ENCODE peak calls at places on chromosomes 16 and 17, in six cellular contexts. H is IMR-90; C is NCI-H524 treated with DMSO at 0.1 percent for 48 hours; U is iris pigment epithelial cell; V is stimulated activated CD8-positive, alpha-beta memory T cell treated with anti-CD3 and anti-CD28 coated beads, Interleukin-4, amount 100 ng/mL, for 24 hours; X is AG08395. Q is an unnamed sample.

GRCh38 chr16:79264237-79265104 is 336.1 kb downstream of the MAF start:
- DNase-seq in H (no peak), C (no peak), U (no peak), V (no peak), X (no peak), Q (no peak)

GRCh38 chr16:20901441-20902112 is 1.0 kb downstream of the LYRM1 start:
- DNase-seq in H (peak), C (no peak), U (peak), V (peak), X (peak), Q (no peak)

GRCh38 chr17:57143341-57143740 is 58.3 kb downstream of the AKAP1 start:
- DNase-seq in H (no peak), C (no peak), U (no peak), V (no peak), X (no peak), Q (no peak)

GRCh38 chr17:2564876-2565275 is 28.6 kb upstream of the PAFAH1B1 start:
- DNase-seq in H (no peak), C (no peak), U (peak), V (no peak), X (no peak), Q (peak)

GRCh38 chr16:88924834-88925539 is 52.0 kb downstream of the CBFA2T3 start:
- DNase-seq in H (peak), C (peak), U (peak), V (no peak), X (peak), Q (peak)

GRCh38 chr17:75516619-75517276 is 420 bp downstream of the TSEN54 start:
- DNase-seq in H (no peak), C (no peak), U (no peak), V (no peak), X (no peak), Q (no peak)

GRCh38 chr17:80663783-80664206 is 119.2 kb downstream of the RPTOR start:
- DNase-seq in H (peak), C (no peak), U (peak), V (no peak), X (peak), Q (no peak)

GRCh38 chr16:67773569-67774456 is 32.5 kb downstream of the RANBP10 start:
- DNase-seq in H (peak), C (no peak), U (no peak), V (no peak), X (no peak), Q (no peak)

GRCh38 chr17:9672691-9673090 is 27.4 kb downstream of the USP43 start:
- DNase-seq in H (no peak), C (no peak), U (no peak), V (no peak), X (no peak), Q (no peak)

GRCh38 chr17:81822312-81822637 is 10.8 kb downstream of the MCRIP1 start:
- DNase-seq in H (no peak), C (no peak), U (no peak), V (no peak), X (no peak), Q (no peak)

GRCh38 chr17:44900894-44901293 is 1.6 kb upstream of the EFTUD2 start:
- DNase-seq in H (peak), C (peak), U (peak), V (no peak), X (peak), Q (no peak)

GRCh38 chr16:85600078-85600477 is 13.0 kb upstream of the GSE1 start:
- DNase-seq in H (no peak), C (no peak), U (no peak), V (no peak), X (no peak), Q (no peak)

GRCh38 chr17:50523208-50523607 is 9.3 kb upstream of the EPN3 start:
- DNase-seq in H (no peak), C (no peak), U (no peak), V (no peak), X (no peak), Q (peak)

GRCh38 chr17:57328109-57328882 is 72.0 kb downstream of the MSI2 start:
- DNase-seq in H (peak), C (peak), U (peak), V (no peak), X (no peak), Q (no peak)